ENCODE peak calls at places on chromosomes 1 and 21, in four cellular contexts. Y is heart left ventricle, R is astrocyte of the cerebellum, M is T-helper 1 cell. Z is an unnamed sample.

GRCh38 chr1:231162300-231162969 is 577 bp downstream of the TRIM67 start:
- DNase-seq in Y (peak), R (no peak), M (no peak), Z (no peak)

GRCh38 chr1:243729956-243730355 is 120.1 kb downstream of the AKT3 start:
- DNase-seq in Y (no peak), R (no peak), M (no peak), Z (no peak)

GRCh38 chr1:192399161-192399560 is 82.4 kb downstream of the RGS21 start:
- DNase-seq in Y (no peak), R (no peak), M (no peak), Z (no peak)

GRCh38 chr1:109891930-109892329 is 18.7 kb upstream of the CSF1 start:
- DNase-seq in Y (peak), R (no peak), M (no peak), Z (no peak)

GRCh38 chr1:152018537-152018936 is 18.3 kb downstream of the S100A11 start:
- DNase-seq in Y (no peak), R (no peak), M (no peak), Z (no peak)

GRCh38 chr21:36429672-36430546 is 44.7 kb downstream of the CHAF1B start:
- DNase-seq in Y (peak), R (peak), M (peak), Z (peak)

GRCh38 chr1:175702079-175702795 is 41.2 kb downstream of the TNR start:
- DNase-seq in Y (peak), R (no peak), M (no peak), Z (no peak)

GRCh38 chr1:85602536-85602935 is 22.0 kb downstream of the CCN1 start:
- DNase-seq in Y (no peak), R (no peak), M (no peak), Z (no peak)

GRCh38 chr21:33332143-33332542 is 7.4 kb downstream of the IFNAR1 start:
- DNase-seq in Y (no peak), R (no peak), M (no peak), Z (no peak)

GRCh38 chr1:8818325-8818775 is 910 bp upstream of the RERE start:
- DNase-seq in Y (peak), R (peak), M (no peak), Z (no peak)

GRCh38 chr1:110176299-110176956 is 26.1 kb downstream of the SLC6A17 start:
- DNase-seq in Y (peak), R (no peak), M (no peak), Z (no peak)